ENCODE peak calls at places on chromosomes 1 and 21, in four cellular contexts. Y, T, M and C are unnamed samples.

GRCh38 chr1:3684031-3684430 is 31.7 kb downstream of the TP73 start:
- DNase-seq in Y (no peak), T (peak; percentile 87), M (no peak), C (no peak)

GRCh38 chr1:226632169-226632884 is 83.8 kb downstream of the STUM start:
- DNase-seq in Y (no peak), T (no peak), M (no peak), C (no peak)

GRCh38 chr1:28965271-28965870 is 51.0 kb downstream of the EPB41 start:
- DNase-seq in Y (no peak), T (no peak), M (no peak), C (no peak)

GRCh38 chr1:225755668-225756294 is 21.8 kb upstream of the SRP9 start:
- DNase-seq in Y (no peak), T (no peak), M (no peak), C (no peak)

GRCh38 chr1:246587606-246588005 is 21.4 kb downstream of the CNST start:
- DNase-seq in Y (no peak), T (no peak), M (no peak), C (no peak)

GRCh38 chr1:203934027-203934426 is 72.6 kb downstream of the SNRPE start:
- DNase-seq in Y (no peak), T (no peak), M (no peak), C (no peak)

GRCh38 chr1:118144777-118145176 is 40.3 kb downstream of the SPAG17 start:
- DNase-seq in Y (no peak), T (no peak), M (no peak), C (no peak)

GRCh38 chr1:204863024-204863423 is 7.6 kb upstream of the NFASC start:
- DNase-seq in Y (no peak), T (no peak), M (no peak), C (no peak)

GRCh38 chr1:155003766-155004351 is 1.3 kb downstream of the ZBTB7B start:
- DNase-seq in Y (peak; percentile 55), T (peak; percentile 59), M (no peak), C (no peak)

GRCh38 chr1:208939545-208940085 is 643.9 kb upstream of the CAMK1G start:
- DNase-seq in Y (no peak), T (no peak), M (no peak), C (no peak)

GRCh38 chr1:51957618-51958017 is 32.9 kb downstream of the RAB3B start:
- DNase-seq in Y (no peak), T (peak; percentile 32), M (no peak), C (no peak)

GRCh38 chr1:160522622-160523345 is at the start of gene SLAMF6:
- DNase-seq in Y (no peak), T (no peak), M (no peak), C (no peak)

GRCh38 chr1:32377541-32378220 is 15.3 kb downstream of the TSSK3 start:
- DNase-seq in Y (no peak), T (no peak), M (no peak), C (no peak)

GRCh38 chr1:228358039-228358763 is 48.4 kb downstream of the TRIM11 start:
- DNase-seq in Y (no peak), T (no peak), M (no peak), C (no peak)

GRCh38 chr1:96596226-96596625 is 125.4 kb upstream of the PTBP2 start:
- DNase-seq in Y (peak; percentile 12), T (peak; percentile 57), M (no peak), C (no peak)

GRCh38 chr1:92923664-92924063 is 37.6 kb downstream of the DIPK1A start:
- DNase-seq in Y (no peak), T (no peak), M (no peak), C (no peak)

GRCh38 chr1:235739124-235739523 is 89.5 kb upstream of the GNG4 start:
- DNase-seq in Y (no peak), T (no peak), M (no peak), C (no peak)

GRCh38 chr1:45456531-45456930 is 34.4 kb downstream of the TESK2 start:
- DNase-seq in Y (no peak), T (no peak), M (no peak), C (no peak)

GRCh38 chr1:57736940-57737339 is 313.1 kb upstream of the DAB1 start:
- DNase-seq in Y (no peak), T (no peak), M (no peak), C (no peak)

GRCh38 chr1:99465176-99465900 is 180.6 kb upstream of the PALMD start:
- DNase-seq in Y (no peak), T (no peak), M (no peak), C (peak; percentile 71)

GRCh38 chr1:58783090-58783992 is 506 bp downstream of the JUN start:
- DNase-seq in Y (no peak), T (peak; percentile 82), M (no peak), C (no peak)

GRCh38 chr1:228978486-228979324 is 243.4 kb downstream of the RHOU start:
- DNase-seq in Y (no peak), T (no peak), M (no peak), C (no peak)

GRCh38 chr1:209597496-209597895 is 14.0 kb downstream of the CAMK1G start:
- DNase-seq in Y (no peak), T (no peak), M (no peak), C (no peak)

GRCh38 chr1:61343623-61344257 is 261.4 kb downstream of the NFIA start:
- DNase-seq in Y (no peak), T (no peak), M (no peak), C (no peak)

GRCh38 chr1:37858931-37859506 is 373 bp downstream of the MTF1 start:
- DNase-seq in Y (no peak), T (no peak), M (peak; percentile 1), C (no peak)

GRCh38 chr1:35876988-35877387 is 6.0 kb upstream of the AGO1 start:
- DNase-seq in Y (no peak), T (peak; percentile 63), M (no peak), C (no peak)

GRCh38 chr1:19210772-19211549 is 895 bp upstream of the UBR4 start:
- DNase-seq in Y (no peak), T (peak; percentile 27), M (no peak), C (no peak)

GRCh38 chr21:39715804-39716397 is 29.1 kb upstream of the IGSF5 start:
- DNase-seq in Y (peak; percentile 13), T (peak; percentile 72), M (peak; percentile 7), C (no peak)

GRCh38 chr1:56911098-56911497 is 54.7 kb downstream of the C8B start:
- DNase-seq in Y (no peak), T (no peak), M (no peak), C (no peak)

GRCh38 chr21:39489380-39489924 is 37.7 kb downstream of the SH3BGR start:
- DNase-seq in Y (no peak), T (no peak), M (no peak), C (no peak)

GRCh38 chr1:29120955-29121485 is 2.7 kb downstream of the TMEM200B start:
- DNase-seq in Y (no peak), T (peak; percentile 87), M (peak; percentile 34), C (no peak)

GRCh38 chr1:201648911-201649775 is 110.2 kb downstream of the NAV1 start:
- DNase-seq in Y (no peak), T (peak; percentile 61), M (no peak), C (no peak)

GRCh38 chr1:2894381-2895041 is 93.0 kb upstream of the TTC34 start:
- DNase-seq in Y (no peak), T (no peak), M (no peak), C (no peak)

GRCh38 chr1:148263128-148263905 is 111.2 kb upstream of the NBPF11 start:
- DNase-seq in Y (no peak), T (peak; percentile 91), M (peak; percentile 23), C (no peak)